ENCODE peak calls at places on chromosomes 5 and 9, in ten cellular contexts. D is HCEC 1CT; F is naive thymus-derived CD8-positive, alpha-beta T cell; Q is posterior cingulate gyrus; T is RWPE1; G is cardiac muscle cell; Y is activated CD4-positive, alpha-beta T cell treated with anti-CD3 and anti-CD28 coated beads, Interleukin-2, amount 50 U/mL, for 48 hours; M is sigmoid colon; I is left cardiac atrium; K is Panc1. J is an unnamed sample.

GRCh38 chr5:113488645-113489184 is 462 bp upstream of the MCC start:
- DNase-seq in T (no peak), K (no peak), M (no peak), F (no peak), Q (no peak), G (no peak), I (no peak), Y (no peak), D (peak), J (no peak)

GRCh38 chr5:158552241-158552640 is 547.5 kb downstream of the EBF1 start:
- DNase-seq in I (no peak), K (no peak), F (no peak), G (no peak), Q (no peak), D (no peak), M (no peak), T (no peak), Y (no peak), J (no peak)

GRCh38 chr9:96646081-96646991 is 8.8 kb downstream of the PRXL2C start:
- DNase-seq in M (no peak), K (no peak), I (no peak), D (peak), Q (no peak), Y (no peak), F (no peak), G (no peak), T (no peak), J (no peak)

GRCh38 chr9:93652604-93653592 is 76.5 kb downstream of the PHF2 start:
- DNase-seq in K (no peak), Q (no peak), Y (no peak), I (peak), D (no peak), T (no peak), M (peak), G (no peak), F (peak), J (no peak)

GRCh38 chr5:75552764-75553163 is 41.1 kb downstream of the POLK start:
- DNase-seq in G (no peak), F (no peak), M (no peak), Q (no peak), K (no peak), I (no peak), Y (no peak), D (no peak), T (no peak), J (no peak)

GRCh38 chr5:37495210-37495609 is 116.1 kb downstream of the WDR70 start:
- DNase-seq in F (no peak), T (no peak), K (no peak), I (no peak), M (no peak), G (no peak), Q (no peak), D (peak), Y (no peak), J (no peak)

GRCh38 chr9:71357346-71357745 is 235.9 kb upstream of the TRPM3 start:
- DNase-seq in K (no peak), Y (no peak), T (no peak), Q (no peak), D (no peak), F (no peak), I (no peak), G (no peak), M (no peak), J (no peak)

GRCh38 chr5:55485073-55485472 is 49.7 kb downstream of the PLPP1 start:
- DNase-seq in T (no peak), K (no peak), M (no peak), Q (no peak), D (no peak), G (no peak), F (no peak), I (no peak), Y (no peak), J (no peak)

GRCh38 chr9:78713746-78714405 is 417.0 kb downstream of the PSAT1 start:
- DNase-seq in F (no peak), T (no peak), K (no peak), G (no peak), Q (no peak), I (no peak), Y (no peak), M (no peak), D (peak), J (no peak)

GRCh38 chr9:100637787-100638186 is 59.9 kb downstream of the CAVIN4 start:
- DNase-seq in T (no peak), Y (no peak), F (no peak), D (no peak), K (no peak), Q (no peak), G (no peak), I (no peak), M (no peak), J (no peak)

GRCh38 chr5:135039526-135040296 is 5.7 kb upstream of the PITX1 start:
- DNase-seq in T (peak), M (no peak), I (no peak), D (peak), Q (no peak), F (no peak), K (no peak), G (peak), Y (no peak), J (no peak)

J was measured in hypothalamus.